ENCODE peak calls at places on chromosomes 16 and 17, in eight cellular contexts. One of them, this sample, is unnamed. For H3K4me1, the result is how much of the 10 kb centered on the place peaks cover.

GRCh38 chr16:73152731-73153130 is 104.8 kb upstream of the ZFHX3 start:
- DNase-seq in keratinocyte: no peak
- DNase-seq in sigmoid colon: no peak
- DNase-seq in tibial artery: no peak
- DNase-seq in mucosa of descending colon: no peak
- DNase-seq in left ventricle myocardium inferior: no peak
- DNase-seq in Peyer's patch: no peak
- DNase-seq in CD8-positive, alpha-beta T cell: no peak
- DNase-seq in this sample: peak

GRCh38 chr16:81523387-81524115 is 78.9 kb downstream of the CMIP start:
- DNase-seq in tibial artery: no peak
- DNase-seq in mucosa of descending colon: no peak
- DNase-seq in keratinocyte: peak
- DNase-seq in Peyer's patch: no peak
- DNase-seq in left ventricle myocardium inferior: no peak
- DNase-seq in sigmoid colon: no peak
- DNase-seq in CD8-positive, alpha-beta T cell: no peak
- DNase-seq in this sample: no peak

GRCh38 chr16:78307824-78308528 is 208.5 kb downstream of the WWOX start:
- DNase-seq in Peyer's patch: no peak
- DNase-seq in CD8-positive, alpha-beta T cell: no peak
- DNase-seq in keratinocyte: no peak
- DNase-seq in left ventricle myocardium inferior: no peak
- DNase-seq in mucosa of descending colon: no peak
- DNase-seq in tibial artery: no peak
- DNase-seq in sigmoid colon: no peak
- DNase-seq in this sample: no peak

GRCh38 chr17:68238488-68238887 is 9.4 kb upstream of the AMZ2 start:
- DNase-seq in left ventricle myocardium inferior: no peak
- DNase-seq in mucosa of descending colon: no peak
- DNase-seq in Peyer's patch: no peak
- DNase-seq in CD8-positive, alpha-beta T cell: no peak
- DNase-seq in sigmoid colon: no peak
- DNase-seq in keratinocyte: no peak
- DNase-seq in tibial artery: no peak
- DNase-seq in this sample: no peak

GRCh38 chr17:82101301-82101715 is 3.3 kb upstream of the FASN start:
- DNase-seq in tibial artery: no peak
- DNase-seq in keratinocyte: no peak
- DNase-seq in sigmoid colon: no peak
- DNase-seq in left ventricle myocardium inferior: no peak
- DNase-seq in CD8-positive, alpha-beta T cell: no peak
- DNase-seq in Peyer's patch: no peak
- DNase-seq in mucosa of descending colon: no peak
- DNase-seq in this sample: no peak

GRCh38 chr17:68562736-68563135 is 38.4 kb downstream of the FAM20A start:
- DNase-seq in mucosa of descending colon: no peak
- DNase-seq in keratinocyte: no peak
- DNase-seq in Peyer's patch: no peak
- DNase-seq in sigmoid colon: no peak
- DNase-seq in tibial artery: no peak
- DNase-seq in CD8-positive, alpha-beta T cell: no peak
- DNase-seq in left ventricle myocardium inferior: no peak
- DNase-seq in this sample: no peak

GRCh38 chr16:13178318-13178717 is 276.9 kb downstream of the SHISA9 start:
- DNase-seq in left ventricle myocardium inferior: no peak
- DNase-seq in Peyer's patch: no peak
- DNase-seq in keratinocyte: no peak
- DNase-seq in CD8-positive, alpha-beta T cell: no peak
- DNase-seq in sigmoid colon: no peak
- DNase-seq in mucosa of descending colon: no peak
- DNase-seq in tibial artery: no peak
- DNase-seq in this sample: no peak

GRCh38 chr17:15657868-15658775 is 26.0 kb downstream of the TRIM16 start:
- DNase-seq in left ventricle myocardium inferior: no peak
- DNase-seq in mucosa of descending colon: no peak
- DNase-seq in keratinocyte: peak
- DNase-seq in tibial artery: no peak
- DNase-seq in CD8-positive, alpha-beta T cell: no peak
- DNase-seq in sigmoid colon: no peak
- DNase-seq in Peyer's patch: no peak
- DNase-seq in this sample: no peak

GRCh38 chr17:72053069-72053846 is 67.6 kb upstream of the SOX9 start:
- DNase-seq in tibial artery: no peak
- DNase-seq in left ventricle myocardium inferior: no peak
- DNase-seq in sigmoid colon: no peak
- DNase-seq in CD8-positive, alpha-beta T cell: no peak
- DNase-seq in Peyer's patch: no peak
- DNase-seq in mucosa of descending colon: no peak
- DNase-seq in keratinocyte: no peak
- DNase-seq in this sample: no peak

GRCh38 chr17:79905832-79906231 is 66.6 kb upstream of the CBX4 start:
- DNase-seq in sigmoid colon: no peak
- DNase-seq in CD8-positive, alpha-beta T cell: no peak
- DNase-seq in keratinocyte: no peak
- DNase-seq in tibial artery: peak
- DNase-seq in mucosa of descending colon: no peak
- DNase-seq in left ventricle myocardium inferior: no peak
- DNase-seq in Peyer's patch: no peak
- DNase-seq in this sample: no peak

GRCh38 chr17:6160188-6160555 is 90.0 kb downstream of the WSCD1 start:
- DNase-seq in Peyer's patch: no peak
- DNase-seq in tibial artery: no peak
- DNase-seq in mucosa of descending colon: no peak
- DNase-seq in left ventricle myocardium inferior: no peak
- DNase-seq in sigmoid colon: no peak
- DNase-seq in keratinocyte: no peak
- DNase-seq in CD8-positive, alpha-beta T cell: no peak
- DNase-seq in this sample: no peak

GRCh38 chr17:68343976-68344375 is 52.7 kb downstream of the ARSG start:
- DNase-seq in CD8-positive, alpha-beta T cell: no peak
- DNase-seq in mucosa of descending colon: no peak
- DNase-seq in Peyer's patch: no peak
- DNase-seq in sigmoid colon: no peak
- DNase-seq in keratinocyte: no peak
- DNase-seq in tibial artery: no peak
- DNase-seq in left ventricle myocardium inferior: no peak
- DNase-seq in this sample: no peak

GRCh38 chr17:41835800-41836549 is at the start of gene NT5C3B:
- DNase-seq in CD8-positive, alpha-beta T cell: no peak
- DNase-seq in Peyer's patch: peak
- DNase-seq in left ventricle myocardium inferior: peak
- DNase-seq in sigmoid colon: peak
- DNase-seq in mucosa of descending colon: peak
- DNase-seq in keratinocyte: no peak
- DNase-seq in tibial artery: peak
- DNase-seq in this sample: peak

GRCh38 chr17:50946223-50946890 is 80.2 kb upstream of the TOB1 start:
- DNase-seq in sigmoid colon: peak
- DNase-seq in left ventricle myocardium inferior: no peak
- DNase-seq in Peyer's patch: peak
- DNase-seq in keratinocyte: no peak
- DNase-seq in mucosa of descending colon: no peak
- DNase-seq in tibial artery: peak
- DNase-seq in CD8-positive, alpha-beta T cell: no peak
- DNase-seq in this sample: no peak

GRCh38 chr17:50948711-50949110 is 82.6 kb upstream of the TOB1 start:
- DNase-seq in sigmoid colon: no peak
- DNase-seq in keratinocyte: no peak
- DNase-seq in Peyer's patch: peak
- DNase-seq in CD8-positive, alpha-beta T cell: no peak
- DNase-seq in mucosa of descending colon: no peak
- DNase-seq in tibial artery: peak
- DNase-seq in left ventricle myocardium inferior: no peak
- DNase-seq in this sample: no peak

GRCh38 chr17:50949128-50950001 is 83.2 kb upstream of the TOB1 start:
- DNase-seq in tibial artery: peak
- DNase-seq in Peyer's patch: no peak
- DNase-seq in mucosa of descending colon: no peak
- DNase-seq in CD8-positive, alpha-beta T cell: no peak
- DNase-seq in keratinocyte: no peak
- DNase-seq in sigmoid colon: peak
- DNase-seq in left ventricle myocardium inferior: no peak
- DNase-seq in this sample: no peak

GRCh38 chr17:50946891-50947843 is 81.0 kb upstream of the TOB1 start:
- DNase-seq in tibial artery: peak
- DNase-seq in CD8-positive, alpha-beta T cell: no peak
- DNase-seq in Peyer's patch: peak
- DNase-seq in sigmoid colon: peak
- DNase-seq in keratinocyte: no peak
- DNase-seq in mucosa of descending colon: no peak
- DNase-seq in left ventricle myocardium inferior: no peak
- DNase-seq in this sample: no peak

DNA sequence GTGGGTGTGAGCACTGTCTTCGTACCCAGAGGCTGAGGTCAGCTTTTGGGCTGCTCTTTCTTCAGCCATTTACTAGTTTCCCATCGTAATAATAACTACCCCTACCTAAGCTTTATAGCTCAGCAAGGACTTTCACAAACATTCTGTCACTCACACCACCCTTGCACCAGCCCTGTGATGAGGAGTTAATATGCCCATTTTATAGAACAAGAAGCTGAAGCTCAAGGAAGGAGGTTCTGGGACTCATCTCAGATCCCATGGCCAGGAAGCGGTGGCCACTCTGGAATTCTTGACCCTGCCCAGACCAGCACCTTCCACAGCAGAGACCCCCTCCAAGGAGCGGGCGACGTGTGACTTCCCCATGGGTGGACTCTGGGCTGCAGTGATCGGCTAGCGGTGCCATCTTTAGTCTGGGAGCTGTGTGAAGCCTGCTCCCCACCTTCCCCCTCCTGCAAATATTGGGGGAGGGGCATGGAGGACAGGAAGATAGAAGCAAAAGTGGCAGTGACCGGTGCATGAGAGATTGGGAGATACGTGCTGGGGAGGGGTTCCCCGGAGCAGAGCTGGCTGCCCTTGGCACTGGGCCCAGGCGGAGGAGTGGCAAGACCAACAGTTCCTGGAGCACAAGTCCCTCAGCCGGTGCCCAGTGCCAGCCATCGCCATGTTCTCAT is 81.8 kb upstream of the TOB1 start:
- DNase-seq in keratinocyte: no peak
- DNase-seq in Peyer's patch: peak
- DNase-seq in CD8-positive, alpha-beta T cell: no peak
- DNase-seq in left ventricle myocardium inferior: peak
- DNase-seq in sigmoid colon: peak
- DNase-seq in tibial artery: peak
- DNase-seq in mucosa of descending colon: peak
- DNase-seq in this sample: no peak
- H3K4me1 ChIP-seq in keratinocyte: under half
- H3K4me1 ChIP-seq in Peyer's patch: under half
- H3K4me1 ChIP-seq in CD8-positive, alpha-beta T cell: under half
- H3K4me1 ChIP-seq in left ventricle myocardium inferior: half or more
- H3K4me1 ChIP-seq in sigmoid colon: under half
- H3K4me1 ChIP-seq in tibial artery: half or more
- H3K4me1 ChIP-seq in mucosa of descending colon: half or more
- H3K4me1 ChIP-seq in this sample: under half

GRCh38 chr17:29160253-29160652 is 19.9 kb downstream of the MYO18A start:
- DNase-seq in CD8-positive, alpha-beta T cell: no peak
- DNase-seq in mucosa of descending colon: no peak
- DNase-seq in Peyer's patch: no peak
- DNase-seq in sigmoid colon: no peak
- DNase-seq in left ventricle myocardium inferior: no peak
- DNase-seq in keratinocyte: no peak
- DNase-seq in tibial artery: no peak
- DNase-seq in this sample: no peak
- H3K4me1 ChIP-seq in CD8-positive, alpha-beta T cell: under half
- H3K4me1 ChIP-seq in mucosa of descending colon: under half
- H3K4me1 ChIP-seq in Peyer's patch: under half
- H3K4me1 ChIP-seq in sigmoid colon: under half
- H3K4me1 ChIP-seq in left ventricle myocardium inferior: half or more
- H3K4me1 ChIP-seq in keratinocyte: under half
- H3K4me1 ChIP-seq in tibial artery: half or more
- H3K4me1 ChIP-seq in this sample: under half

GRCh38 chr17:77455878-77456234 is 315.1 kb downstream of the SEC14L1 start:
- DNase-seq in keratinocyte: no peak
- DNase-seq in Peyer's patch: no peak
- DNase-seq in sigmoid colon: no peak
- DNase-seq in CD8-positive, alpha-beta T cell: no peak
- DNase-seq in mucosa of descending colon: no peak
- DNase-seq in left ventricle myocardium inferior: no peak
- DNase-seq in tibial artery: no peak
- DNase-seq in this sample: no peak
- H3K4me1 ChIP-seq in keratinocyte: under half
- H3K4me1 ChIP-seq in Peyer's patch: under half
- H3K4me1 ChIP-seq in sigmoid colon: under half
- H3K4me1 ChIP-seq in CD8-positive, alpha-beta T cell: half or more
- H3K4me1 ChIP-seq in mucosa of descending colon: under half
- H3K4me1 ChIP-seq in left ventricle myocardium inferior: half or more
- H3K4me1 ChIP-seq in tibial artery: half or more
- H3K4me1 ChIP-seq in this sample: half or more

GRCh38 chr17:17684901-17685774 is 3.9 kb downstream of the RAI1 start:
- DNase-seq in CD8-positive, alpha-beta T cell: no peak
- DNase-seq in mucosa of descending colon: no peak
- DNase-seq in tibial artery: no peak
- DNase-seq in left ventricle myocardium inferior: no peak
- DNase-seq in Peyer's patch: no peak
- DNase-seq in sigmoid colon: no peak
- DNase-seq in keratinocyte: no peak
- DNase-seq in this sample: peak

GRCh38 chr17:17682737-17683675 is 1.7 kb downstream of the RAI1 start:
- DNase-seq in left ventricle myocardium inferior: peak
- DNase-seq in tibial artery: peak
- DNase-seq in mucosa of descending colon: peak
- DNase-seq in sigmoid colon: peak
- DNase-seq in Peyer's patch: peak
- DNase-seq in CD8-positive, alpha-beta T cell: peak
- DNase-seq in keratinocyte: no peak
- DNase-seq in this sample: peak

GRCh38 chr17:17682293-17682736 is 1.1 kb downstream of the RAI1 start:
- DNase-seq in Peyer's patch: peak
- DNase-seq in keratinocyte: no peak
- DNase-seq in sigmoid colon: peak
- DNase-seq in tibial artery: peak
- DNase-seq in mucosa of descending colon: peak
- DNase-seq in left ventricle myocardium inferior: peak
- DNase-seq in CD8-positive, alpha-beta T cell: peak
- DNase-seq in this sample: peak

GRCh38 chr17:17685775-17686291 is 4.6 kb downstream of the RAI1 start:
- DNase-seq in tibial artery: no peak
- DNase-seq in CD8-positive, alpha-beta T cell: no peak
- DNase-seq in mucosa of descending colon: peak
- DNase-seq in left ventricle myocardium inferior: no peak
- DNase-seq in sigmoid colon: no peak
- DNase-seq in Peyer's patch: peak
- DNase-seq in keratinocyte: peak
- DNase-seq in this sample: no peak

DNA sequence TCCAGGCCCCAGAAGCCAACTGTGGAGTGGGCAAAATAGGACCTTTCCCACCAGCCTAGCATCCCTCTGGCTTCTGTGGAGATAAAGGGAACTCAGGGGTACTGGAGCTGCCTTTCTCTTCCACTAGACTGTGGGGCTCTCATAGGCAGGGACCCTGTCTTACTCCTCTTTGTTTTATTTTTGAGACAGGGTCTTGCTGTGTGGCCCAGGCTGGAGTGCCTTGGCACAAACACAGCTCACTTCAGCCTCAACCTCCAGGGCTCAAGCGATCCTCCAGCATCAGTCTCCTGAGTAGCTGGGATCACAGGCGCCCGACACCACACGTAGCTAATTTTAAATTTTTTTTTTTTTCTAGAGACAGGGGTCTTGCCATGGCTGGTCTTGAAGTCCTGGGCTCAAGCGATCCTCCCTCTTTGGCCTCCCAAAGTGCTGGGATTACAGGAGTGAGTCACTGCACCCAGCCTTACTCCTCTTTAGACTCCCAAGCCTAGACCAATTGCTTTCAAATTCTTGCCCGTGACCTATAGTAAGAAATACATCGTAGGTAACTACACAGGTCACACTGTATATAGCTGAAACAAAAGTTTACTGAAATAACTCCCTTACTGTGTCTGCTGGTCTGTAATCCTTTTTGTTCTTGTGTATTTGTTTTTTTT is 2.6 kb downstream of the RAI1 start:
- DNase-seq in Peyer's patch: no peak
- DNase-seq in keratinocyte: no peak
- DNase-seq in left ventricle myocardium inferior: no peak
- DNase-seq in mucosa of descending colon: no peak
- DNase-seq in sigmoid colon: no peak
- DNase-seq in tibial artery: no peak
- DNase-seq in CD8-positive, alpha-beta T cell: no peak
- DNase-seq in this sample: no peak
- H3K4me1 ChIP-seq in Peyer's patch: under half
- H3K4me1 ChIP-seq in keratinocyte: under half
- H3K4me1 ChIP-seq in left ventricle myocardium inferior: half or more
- H3K4me1 ChIP-seq in mucosa of descending colon: under half
- H3K4me1 ChIP-seq in sigmoid colon: under half
- H3K4me1 ChIP-seq in tibial artery: under half
- H3K4me1 ChIP-seq in CD8-positive, alpha-beta T cell: under half
- H3K4me1 ChIP-seq in this sample: under half

This sample was measured in cardiac muscle cell.